ENCODE peak calls at places on chromosomes 7 and 10, in six cellular contexts. One of them, this sample, is unnamed.

GRCh38 chr7:137848095-137848494 is 1.3 kb upstream of the DGKI start:
- DNase-seq in GM10248: no peak
- DNase-seq in H9: no peak
- DNase-seq in ovary: no peak
- DNase-seq in NCI-H1694 treated with DMSO at 0.1 percent for 48 hours: no peak
- DNase-seq in NT2/D1: no peak
- DNase-seq in this sample: no peak

GRCh38 chr10:118259288-118259906 is 82.7 kb downstream of the FAM204A start:
- DNase-seq in NT2/D1: peak
- DNase-seq in GM10248: peak
- DNase-seq in H9: peak
- DNase-seq in ovary: no peak
- DNase-seq in NCI-H1694 treated with DMSO at 0.1 percent for 48 hours: no peak
- DNase-seq in this sample: peak

GRCh38 chr7:135111379-135111778 is 36.5 kb upstream of the TMEM140 start:
- DNase-seq in NCI-H1694 treated with DMSO at 0.1 percent for 48 hours: no peak
- DNase-seq in H9: no peak
- DNase-seq in GM10248: no peak
- DNase-seq in NT2/D1: no peak
- DNase-seq in ovary: no peak
- DNase-seq in this sample: no peak

GRCh38 chr7:25822823-25823222 is 329.2 kb upstream of the NFE2L3 start:
- DNase-seq in NCI-H1694 treated with DMSO at 0.1 percent for 48 hours: no peak
- DNase-seq in ovary: no peak
- DNase-seq in NT2/D1: no peak
- DNase-seq in GM10248: no peak
- DNase-seq in H9: no peak
- DNase-seq in this sample: no peak

GRCh38 chr7:156650042-156650441 is 9.5 kb downstream of the RNF32 start:
- DNase-seq in GM10248: no peak
- DNase-seq in NT2/D1: no peak
- DNase-seq in H9: peak
- DNase-seq in NCI-H1694 treated with DMSO at 0.1 percent for 48 hours: no peak
- DNase-seq in ovary: no peak
- DNase-seq in this sample: peak

GRCh38 chr10:13099144-13099665 is 758 bp upstream of the OPTN start:
- DNase-seq in NT2/D1: peak
- DNase-seq in ovary: peak
- DNase-seq in GM10248: peak
- DNase-seq in NCI-H1694 treated with DMSO at 0.1 percent for 48 hours: peak
- DNase-seq in H9: peak
- DNase-seq in this sample: peak

GRCh38 chr7:80542398-80542797 is 30.5 kb upstream of the GNAT3 start:
- DNase-seq in NCI-H1694 treated with DMSO at 0.1 percent for 48 hours: no peak
- DNase-seq in ovary: no peak
- DNase-seq in H9: no peak
- DNase-seq in NT2/D1: no peak
- DNase-seq in GM10248: no peak
- DNase-seq in this sample: peak

GRCh38 chr7:67854236-67854635 is 857.6 kb downstream of the TYW1 start:
- DNase-seq in GM10248: no peak
- DNase-seq in NT2/D1: no peak
- DNase-seq in NCI-H1694 treated with DMSO at 0.1 percent for 48 hours: peak
- DNase-seq in H9: no peak
- DNase-seq in ovary: no peak
- DNase-seq in this sample: no peak

GRCh38 chr10:5524721-5525531 is at the start of gene CALML3:
- DNase-seq in H9: no peak
- DNase-seq in ovary: no peak
- DNase-seq in NT2/D1: no peak
- DNase-seq in NCI-H1694 treated with DMSO at 0.1 percent for 48 hours: no peak
- DNase-seq in GM10248: no peak
- DNase-seq in this sample: no peak

GRCh38 chr7:77796960-77797359 is 1.3 kb downstream of the TMEM60 start:
- DNase-seq in NCI-H1694 treated with DMSO at 0.1 percent for 48 hours: no peak
- DNase-seq in H9: no peak
- DNase-seq in GM10248: no peak
- DNase-seq in NT2/D1: no peak
- DNase-seq in ovary: no peak
- DNase-seq in this sample: no peak

GRCh38 chr7:105024734-105025133 is 10.7 kb downstream of the KMT2E start:
- DNase-seq in NT2/D1: no peak
- DNase-seq in H9: no peak
- DNase-seq in GM10248: no peak
- DNase-seq in ovary: no peak
- DNase-seq in NCI-H1694 treated with DMSO at 0.1 percent for 48 hours: no peak
- DNase-seq in this sample: no peak

GRCh38 chr10:89516149-89516832 is 19.1 kb downstream of the SLC16A12 start:
- DNase-seq in NT2/D1: no peak
- DNase-seq in ovary: peak
- DNase-seq in H9: no peak
- DNase-seq in NCI-H1694 treated with DMSO at 0.1 percent for 48 hours: no peak
- DNase-seq in GM10248: no peak
- DNase-seq in this sample: peak

GRCh38 chr10:18217577-18217976 is 77.4 kb downstream of the CACNB2 start:
- DNase-seq in H9: no peak
- DNase-seq in NCI-H1694 treated with DMSO at 0.1 percent for 48 hours: no peak
- DNase-seq in ovary: no peak
- DNase-seq in GM10248: no peak
- DNase-seq in NT2/D1: no peak
- DNase-seq in this sample: no peak

GRCh38 chr10:29687411-29688160 is 52.8 kb upstream of the SVIL start:
- DNase-seq in GM10248: no peak
- DNase-seq in ovary: no peak
- DNase-seq in NT2/D1: no peak
- DNase-seq in H9: no peak
- DNase-seq in NCI-H1694 treated with DMSO at 0.1 percent for 48 hours: no peak
- DNase-seq in this sample: no peak

GRCh38 chr7:29416906-29417305 is 146.7 kb upstream of the PRR15 start:
- DNase-seq in GM10248: no peak
- DNase-seq in H9: no peak
- DNase-seq in NT2/D1: no peak
- DNase-seq in ovary: no peak
- DNase-seq in NCI-H1694 treated with DMSO at 0.1 percent for 48 hours: no peak
- DNase-seq in this sample: no peak

GRCh38 chr10:29344073-29344820 is 55.4 kb downstream of the LYZL1 start:
- DNase-seq in NT2/D1: peak
- DNase-seq in GM10248: no peak
- DNase-seq in NCI-H1694 treated with DMSO at 0.1 percent for 48 hours: no peak
- DNase-seq in H9: peak
- DNase-seq in ovary: no peak
- DNase-seq in this sample: no peak

GRCh38 chr10:96463562-96463961 is 50.2 kb downstream of the TLL2 start:
- DNase-seq in NT2/D1: no peak
- DNase-seq in H9: no peak
- DNase-seq in GM10248: no peak
- DNase-seq in ovary: no peak
- DNase-seq in NCI-H1694 treated with DMSO at 0.1 percent for 48 hours: no peak
- DNase-seq in this sample: no peak

GRCh38 chr7:69342154-69342884 is 256.0 kb upstream of the AUTS2 start:
- DNase-seq in NCI-H1694 treated with DMSO at 0.1 percent for 48 hours: no peak
- DNase-seq in ovary: no peak
- DNase-seq in H9: no peak
- DNase-seq in GM10248: no peak
- DNase-seq in NT2/D1: no peak
- DNase-seq in this sample: no peak

GRCh38 chr10:95513941-95514392 is 47.2 kb downstream of the SORBS1 start:
- DNase-seq in NCI-H1694 treated with DMSO at 0.1 percent for 48 hours: no peak
- DNase-seq in ovary: no peak
- DNase-seq in H9: no peak
- DNase-seq in NT2/D1: no peak
- DNase-seq in GM10248: no peak
- DNase-seq in this sample: no peak

GRCh38 chr7:115676080-115676479 is 354.5 kb downstream of the TFEC start:
- DNase-seq in NT2/D1: no peak
- DNase-seq in NCI-H1694 treated with DMSO at 0.1 percent for 48 hours: no peak
- DNase-seq in GM10248: no peak
- DNase-seq in ovary: peak
- DNase-seq in H9: no peak
- DNase-seq in this sample: peak

GRCh38 chr10:7165500-7166177 is 245.2 kb downstream of the SFMBT2 start:
- DNase-seq in H9: no peak
- DNase-seq in GM10248: no peak
- DNase-seq in ovary: no peak
- DNase-seq in NT2/D1: no peak
- DNase-seq in NCI-H1694 treated with DMSO at 0.1 percent for 48 hours: no peak
- DNase-seq in this sample: no peak

GRCh38 chr7:21938463-21938862 is 7.2 kb downstream of the CDCA7L start:
- DNase-seq in H9: no peak
- DNase-seq in ovary: no peak
- DNase-seq in NT2/D1: no peak
- DNase-seq in NCI-H1694 treated with DMSO at 0.1 percent for 48 hours: no peak
- DNase-seq in GM10248: no peak
- DNase-seq in this sample: no peak

GRCh38 chr7:36372156-36372555 is 17.5 kb upstream of the ANLN start:
- DNase-seq in GM10248: no peak
- DNase-seq in NCI-H1694 treated with DMSO at 0.1 percent for 48 hours: no peak
- DNase-seq in H9: no peak
- DNase-seq in NT2/D1: no peak
- DNase-seq in ovary: no peak
- DNase-seq in this sample: no peak

GRCh38 chr10:97571622-97572021 is 957 bp upstream of the ANKRD2 start:
- DNase-seq in H9: no peak
- DNase-seq in NCI-H1694 treated with DMSO at 0.1 percent for 48 hours: no peak
- DNase-seq in ovary: no peak
- DNase-seq in GM10248: no peak
- DNase-seq in NT2/D1: no peak
- DNase-seq in this sample: peak

GRCh38 chr7:94396044-94396443 is 1.3 kb downstream of the COL1A2 start:
- DNase-seq in ovary: peak
- DNase-seq in NCI-H1694 treated with DMSO at 0.1 percent for 48 hours: no peak
- DNase-seq in NT2/D1: no peak
- DNase-seq in GM10248: no peak
- DNase-seq in H9: no peak
- DNase-seq in this sample: no peak

GRCh38 chr10:96556003-96556402 is 30.8 kb downstream of the TM9SF3 start:
- DNase-seq in NCI-H1694 treated with DMSO at 0.1 percent for 48 hours: peak
- DNase-seq in ovary: no peak
- DNase-seq in H9: no peak
- DNase-seq in GM10248: no peak
- DNase-seq in NT2/D1: peak
- DNase-seq in this sample: peak

GRCh38 chr7:141073641-141074161 is at the start of gene TMEM178B:
- DNase-seq in GM10248: peak
- DNase-seq in ovary: no peak
- DNase-seq in H9: peak
- DNase-seq in NT2/D1: no peak
- DNase-seq in NCI-H1694 treated with DMSO at 0.1 percent for 48 hours: no peak
- DNase-seq in this sample: peak

GRCh38 chr10:25338271-25338670 is 163.5 kb downstream of the GPR158 start:
- DNase-seq in ovary: no peak
- DNase-seq in H9: no peak
- DNase-seq in NT2/D1: no peak
- DNase-seq in NCI-H1694 treated with DMSO at 0.1 percent for 48 hours: no peak
- DNase-seq in GM10248: no peak
- DNase-seq in this sample: no peak

GRCh38 chr7:90213521-90213920 is 2.0 kb downstream of the STEAP2 start:
- DNase-seq in GM10248: no peak
- DNase-seq in H9: no peak
- DNase-seq in ovary: no peak
- DNase-seq in NCI-H1694 treated with DMSO at 0.1 percent for 48 hours: no peak
- DNase-seq in NT2/D1: no peak
- DNase-seq in this sample: no peak

GRCh38 chr10:102753724-102754123 is 10.0 kb downstream of the WBP1L start:
- DNase-seq in H9: no peak
- DNase-seq in GM10248: no peak
- DNase-seq in NCI-H1694 treated with DMSO at 0.1 percent for 48 hours: no peak
- DNase-seq in ovary: no peak
- DNase-seq in NT2/D1: no peak
- DNase-seq in this sample: no peak

GRCh38 chr10:132688580-132689420 is 97.1 kb downstream of the NKX6-2 start:
- DNase-seq in H9: peak
- DNase-seq in GM10248: no peak
- DNase-seq in ovary: peak
- DNase-seq in NT2/D1: no peak
- DNase-seq in NCI-H1694 treated with DMSO at 0.1 percent for 48 hours: no peak
- DNase-seq in this sample: no peak

GRCh38 chr10:17655567-17656146 is 11.7 kb downstream of the STAM start:
- DNase-seq in H9: no peak
- DNase-seq in NCI-H1694 treated with DMSO at 0.1 percent for 48 hours: no peak
- DNase-seq in NT2/D1: no peak
- DNase-seq in GM10248: peak
- DNase-seq in ovary: no peak
- DNase-seq in this sample: peak

GRCh38 chr7:101532000-101532399 is 97.1 kb downstream of the MYL10 start:
- DNase-seq in H9: no peak
- DNase-seq in GM10248: no peak
- DNase-seq in NT2/D1: no peak
- DNase-seq in ovary: no peak
- DNase-seq in NCI-H1694 treated with DMSO at 0.1 percent for 48 hours: no peak
- DNase-seq in this sample: no peak

GRCh38 chr10:132691711-132692153 is 94.2 kb downstream of the NKX6-2 start:
- DNase-seq in GM10248: no peak
- DNase-seq in ovary: no peak
- DNase-seq in H9: peak
- DNase-seq in NCI-H1694 treated with DMSO at 0.1 percent for 48 hours: no peak
- DNase-seq in NT2/D1: no peak
- DNase-seq in this sample: no peak

This sample was measured in HT-29.